ENCODE peak calls at places on chromosomes 7 and 10, in six cellular contexts. G is suprapubic skin, K is H1, C is uterus, W is gastrocnemius medialis, H is body of pancreas. R is an unnamed sample.

GRCh38 chr7:21939136-21939857 is 6.4 kb downstream of the CDCA7L start:
- DNase-seq in C (no peak), W (no peak), H (no peak), G (no peak), K (no peak), R (no peak)

GRCh38 chr7:143362126-143362961 is at the start of gene FAM131B:
- DNase-seq in W (no peak), K (no peak), C (no peak), G (peak; percentile 77), H (no peak), R (no peak)

GRCh38 chr7:94374721-94375120 is 20.0 kb upstream of the COL1A2 start:
- DNase-seq in G (no peak), H (no peak), W (no peak), C (no peak), K (no peak), R (no peak)

GRCh38 chr7:40015790-40016296 is 65.8 kb downstream of the CDK13 start:
- DNase-seq in C (no peak), G (no peak), W (no peak), H (peak; percentile 32), K (no peak), R (no peak)

GRCh38 chr7:123367508-123368122 is 166.8 kb downstream of the IQUB start:
- DNase-seq in C (no peak), H (peak; percentile 45), W (no peak), K (no peak), G (no peak), R (no peak)

GRCh38 chr10:100654835-100655759 is 90.3 kb upstream of the PAX2 start:
- DNase-seq in H (no peak), K (no peak), G (no peak), W (no peak), C (no peak), R (no peak)

GRCh38 chr10:86334515-86335085 is 32.0 kb downstream of the GRID1 start:
- DNase-seq in H (no peak), K (peak; percentile 36), W (no peak), G (no peak), C (no peak), R (no peak)

GRCh38 chr10:103042129-103042528 is 124.0 kb downstream of the CNNM2 start:
- DNase-seq in G (no peak), C (no peak), H (no peak), K (no peak), W (no peak), R (no peak)

GRCh38 chr7:127981965-127982364 is 49.3 kb downstream of the LRRC4 start:
- DNase-seq in C (no peak), K (no peak), W (no peak), H (no peak), G (no peak), R (no peak)

GRCh38 chr10:46526682-46527038 is 29.8 kb downstream of the GPRIN2 start:
- DNase-seq in G (peak; percentile 76), C (peak; percentile 14), W (peak; percentile 10), K (no peak), H (peak; percentile 60), R (no peak)

GRCh38 chr7:38178695-38179344 is 775 bp downstream of the STARD3NL start:
- DNase-seq in C (no peak), K (no peak), W (no peak), H (no peak), G (no peak), R (no peak)

DNA sequence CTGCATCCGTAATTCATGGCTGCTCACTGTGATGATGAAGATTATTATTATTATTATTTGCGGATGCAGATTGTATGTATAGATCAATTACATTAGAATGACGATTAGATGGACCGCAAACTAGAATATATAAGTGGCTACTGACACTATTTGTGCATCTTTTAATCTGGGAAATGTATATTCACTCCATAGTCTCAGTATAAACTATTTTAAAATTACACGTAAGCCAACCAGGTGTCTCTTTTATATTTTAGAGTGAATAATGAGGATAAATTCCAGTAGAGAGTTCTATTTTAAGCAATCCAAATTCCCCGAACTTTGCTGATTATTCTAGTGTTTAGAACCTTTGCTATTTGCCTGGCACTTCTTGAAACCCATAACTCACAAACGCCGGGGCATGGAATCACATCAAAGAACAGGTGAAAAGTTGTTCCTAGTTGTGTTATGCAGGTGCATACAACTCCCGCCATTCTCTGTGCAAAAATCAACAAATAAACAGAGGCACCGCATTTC is 495 bp upstream of the ING3 start:
- DNase-seq in K (no peak), W (no peak), C (no peak), G (no peak), H (no peak), R (no peak)
- H3K27ac ChIP-seq in K (peak overlapping the region; percentile 69), W (peak overlapping the region; percentile 98), C (peak overlapping the region; percentile 97), G (no peak overlapping the region), H (no peak overlapping the region), R (peak overlapping the region; percentile 95)

GRCh38 chr10:24012249-24012803 is 196.6 kb upstream of the KIAA1217 start:
- DNase-seq in H (no peak), K (no peak), W (no peak), G (no peak), C (no peak), R (no peak)
- TF ChIP-seq POLR2A in H (no peak), K (no peak), W (no peak), G (no peak), C (no peak), R (no peak)

GRCh38 chr7:148135997-148136396 is 454.6 kb upstream of the C7orf33 start:
- DNase-seq in W (no peak), H (no peak), G (no peak), K (no peak), C (no peak), R (no peak)

DNA sequence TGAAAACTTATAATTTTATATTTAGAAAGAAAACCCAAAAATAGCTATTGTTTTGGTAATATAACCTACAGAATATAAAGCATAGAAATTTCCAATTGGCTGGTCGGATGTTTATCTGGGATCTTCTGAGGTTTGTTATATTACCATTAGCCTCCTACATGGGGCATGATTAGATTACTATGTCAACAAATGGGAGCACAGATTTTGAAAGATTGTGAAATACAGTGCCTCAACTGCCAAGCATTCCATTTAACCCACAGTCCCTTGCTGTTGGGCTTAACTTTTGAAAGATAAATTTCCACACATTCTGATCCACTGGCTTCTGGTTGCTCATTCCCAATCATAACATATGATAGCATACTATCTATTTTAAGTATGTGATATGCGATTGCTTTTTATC is 455.5 kb upstream of the C7orf33 start:
- DNase-seq in K (no peak), G (no peak), H (no peak), W (no peak), C (no peak), R (no peak)
- H3K27ac ChIP-seq in K (no peak overlapping the region), G (no peak overlapping the region), H (no peak overlapping the region), W (no peak overlapping the region), C (no peak overlapping the region), R (no peak overlapping the region)

DNA sequence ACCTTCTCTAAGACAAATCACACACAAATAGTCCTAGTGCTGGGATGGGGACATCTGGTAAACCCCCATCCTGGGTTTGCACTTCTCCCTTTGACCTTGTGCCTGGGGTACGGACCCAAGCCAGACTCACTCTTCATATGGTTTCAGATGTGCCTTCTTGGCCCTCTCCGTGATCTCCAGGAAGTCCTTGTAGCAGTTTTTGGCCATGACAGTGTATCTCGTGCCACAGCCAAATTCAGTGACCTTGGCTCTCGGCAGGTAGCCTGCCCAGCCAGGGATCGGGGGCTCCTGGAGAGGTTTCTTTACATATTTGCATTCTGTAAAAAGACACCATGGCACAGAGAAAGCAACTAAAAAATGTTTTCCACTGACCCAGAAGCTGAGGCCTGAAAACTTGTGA is 43.9 kb downstream of the PNLIPRP2 start:
- DNase-seq in H (peak; percentile 50), G (no peak), K (no peak), W (no peak), C (no peak), R (no peak)
- TF ChIP-seq POLR2A in H (no peak), G (no peak), K (no peak), W (no peak), C (no peak), R (no peak)

GRCh38 chr10:93894516-93895378 is 969 bp downstream of the SLC35G1 start:
- DNase-seq in K (no peak), C (no peak), H (no peak), W (no peak), G (no peak), R (no peak)
- H3K27ac ChIP-seq in K (no peak overlapping the region), C (peak overlapping the region; percentile 59), H (no peak overlapping the region), W (peak overlapping the region; percentile 44), G (no peak overlapping the region), R (no peak overlapping the region)

DNA sequence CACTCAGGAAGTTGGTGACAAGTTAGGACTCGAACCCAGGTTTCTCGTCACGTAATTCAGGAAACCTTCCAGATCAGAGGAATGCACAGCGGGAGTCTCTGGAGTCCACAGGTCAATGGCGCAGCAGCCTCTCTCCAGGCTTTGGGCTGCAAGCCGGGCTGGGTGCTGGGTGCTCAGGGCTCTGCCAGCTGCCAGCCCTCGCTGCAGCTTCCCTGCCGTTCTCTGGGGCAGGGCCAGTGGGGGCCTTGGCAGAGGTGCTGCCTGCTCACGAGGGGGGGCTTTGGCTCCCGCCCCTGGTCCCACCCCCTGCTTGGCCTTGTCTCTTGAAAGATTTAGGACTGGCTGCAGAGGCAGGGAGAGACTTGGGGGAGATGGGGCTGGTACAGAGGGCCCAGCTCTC is at the start of gene TACR2:
- DNase-seq in H (no peak), C (peak; percentile 67), G (no peak), W (no peak), K (no peak), R (no peak)
- TF ChIP-seq POLR2A in H (no peak), C (no peak), G (no peak), W (no peak), K (no peak), R (no peak)

GRCh38 chr10:133258066-133258817 is 18.4 kb downstream of the ADAM8 start:
- DNase-seq in H (peak; percentile 78), C (no peak), G (no peak), W (no peak), K (no peak), R (no peak)

GRCh38 chr10:133257489-133258065 is 19.1 kb downstream of the ADAM8 start:
- DNase-seq in H (peak; percentile 85), G (no peak), K (no peak), C (peak; percentile 48), W (peak; percentile 35), R (peak; percentile 53)

GRCh38 chr10:133253313-133253955 is 15.8 kb downstream of the VENTX start:
- DNase-seq in H (no peak), G (no peak), C (no peak), W (no peak), K (no peak), R (no peak)

GRCh38 chr10:133254421-133255120 is 16.9 kb downstream of the VENTX start:
- DNase-seq in H (no peak), W (no peak), G (no peak), C (no peak), K (no peak), R (no peak)

GRCh38 chr10:133255323-133255722 is 17.7 kb downstream of the VENTX start:
- DNase-seq in C (no peak), K (no peak), H (no peak), G (no peak), W (no peak), R (no peak)
- H3K27ac ChIP-seq in C (no peak overlapping the region), K (no peak overlapping the region), H (no peak overlapping the region), G (no peak overlapping the region), W (no peak overlapping the region), R (no peak overlapping the region)